ENCODE peak calls at places on chromosome 2, in four cellular contexts. One of them, this sample, is unnamed.

GRCh38 chr2:128422571-128422970 is 103.9 kb upstream of the HS6ST1 start:
- DNase-seq in hepatocyte: no peak
- DNase-seq in WERI-Rb-1: no peak
- DNase-seq in PC-9: peak; percentile 96
- DNase-seq in this sample: peak; percentile 38

GRCh38 chr2:173750332-173750731 is 214.8 kb downstream of the SP3 start:
- DNase-seq in WERI-Rb-1: peak; percentile 26
- DNase-seq in hepatocyte: peak; percentile 17
- DNase-seq in PC-9: no peak
- DNase-seq in this sample: no peak

GRCh38 chr2:714005-714741 is 37.0 kb upstream of the TMEM18 start:
- DNase-seq in PC-9: peak; percentile 40
- DNase-seq in hepatocyte: peak; percentile 81
- DNase-seq in WERI-Rb-1: peak; percentile 86
- DNase-seq in this sample: peak; percentile 36

GRCh38 chr2:139835101-139835500 is 1054.9 kb upstream of the NXPH2 start:
- DNase-seq in hepatocyte: no peak
- DNase-seq in PC-9: no peak
- DNase-seq in WERI-Rb-1: no peak
- DNase-seq in this sample: no peak

GRCh38 chr2:165743442-165743841 is 50.6 kb downstream of the GALNT3 start:
- DNase-seq in hepatocyte: no peak
- DNase-seq in PC-9: no peak
- DNase-seq in WERI-Rb-1: no peak
- DNase-seq in this sample: no peak

GRCh38 chr2:184455616-184456015 is 142.7 kb upstream of the ZNF804A start:
- DNase-seq in PC-9: no peak
- DNase-seq in WERI-Rb-1: no peak
- DNase-seq in hepatocyte: no peak
- DNase-seq in this sample: no peak

GRCh38 chr2:229083606-229084349 is 187.3 kb downstream of the PID1 start:
- DNase-seq in hepatocyte: no peak
- DNase-seq in WERI-Rb-1: no peak
- DNase-seq in PC-9: no peak
- DNase-seq in this sample: no peak

GRCh38 chr2:3343012-3343411 is 34.6 kb downstream of the EIPR1 start:
- DNase-seq in hepatocyte: no peak
- DNase-seq in PC-9: no peak
- DNase-seq in WERI-Rb-1: no peak
- DNase-seq in this sample: no peak

GRCh38 chr2:73250872-73251846 is 17.1 kb downstream of the CCT7 start:
- DNase-seq in hepatocyte: no peak
- DNase-seq in PC-9: peak; percentile 19
- DNase-seq in WERI-Rb-1: no peak
- DNase-seq in this sample: no peak

GRCh38 chr2:47510745-47511144 is 107.8 kb downstream of the MSH2 start:
- DNase-seq in hepatocyte: no peak
- DNase-seq in PC-9: no peak
- DNase-seq in WERI-Rb-1: no peak
- DNase-seq in this sample: no peak

GRCh38 chr2:239249781-239250180 is 151.0 kb downstream of the HDAC4 start:
- DNase-seq in WERI-Rb-1: no peak
- DNase-seq in PC-9: no peak
- DNase-seq in hepatocyte: no peak
- DNase-seq in this sample: no peak
- H3K27ac ChIP-seq in WERI-Rb-1: no peak overlapping the region
- H3K27ac ChIP-seq in PC-9: no peak overlapping the region
- H3K27ac ChIP-seq in hepatocyte: peak overlapping the region; percentile 51
- H3K27ac ChIP-seq in this sample: no peak overlapping the region

GRCh38 chr2:224382973-224383555 is 18.8 kb downstream of the FAM124B start:
- DNase-seq in WERI-Rb-1: no peak
- DNase-seq in hepatocyte: no peak
- DNase-seq in PC-9: no peak
- DNase-seq in this sample: no peak

GRCh38 chr2:224379210-224379609 is 22.7 kb downstream of the FAM124B start:
- DNase-seq in hepatocyte: no peak
- DNase-seq in PC-9: no peak
- DNase-seq in WERI-Rb-1: no peak
- DNase-seq in this sample: no peak

GRCh38 chr2:224381913-224382647 is 19.8 kb downstream of the FAM124B start:
- DNase-seq in WERI-Rb-1: no peak
- DNase-seq in hepatocyte: no peak
- DNase-seq in PC-9: no peak
- DNase-seq in this sample: no peak

GRCh38 chr2:224379986-224380385 is 21.9 kb downstream of the FAM124B start:
- DNase-seq in PC-9: no peak
- DNase-seq in hepatocyte: no peak
- DNase-seq in WERI-Rb-1: no peak
- DNase-seq in this sample: no peak

GRCh38 chr2:224378087-224379085 is 23.5 kb downstream of the FAM124B start:
- DNase-seq in PC-9: no peak
- DNase-seq in WERI-Rb-1: no peak
- DNase-seq in hepatocyte: no peak
- DNase-seq in this sample: no peak
- TF ChIP-seq CTCF in PC-9: peak; percentile 59
- TF ChIP-seq CTCF in WERI-Rb-1: no peak
- TF ChIP-seq CTCF in hepatocyte: no peak
- TF ChIP-seq CTCF in this sample: no peak

GRCh38 chr2:227413371-227413770 is 25.6 kb upstream of the SCYGR1 start:
- DNase-seq in hepatocyte: no peak
- DNase-seq in PC-9: no peak
- DNase-seq in WERI-Rb-1: no peak
- DNase-seq in this sample: no peak

GRCh38 chr2:227414846-227415245 is 27.1 kb upstream of the SCYGR1 start:
- DNase-seq in WERI-Rb-1: no peak
- DNase-seq in PC-9: peak; percentile 92
- DNase-seq in hepatocyte: no peak
- DNase-seq in this sample: peak; percentile 32

GRCh38 chr2:227415538-227416424 is 28.0 kb upstream of the SCYGR1 start:
- DNase-seq in hepatocyte: no peak
- DNase-seq in WERI-Rb-1: no peak
- DNase-seq in PC-9: peak; percentile 68
- DNase-seq in this sample: peak; percentile 74

GRCh38 chr2:227420063-227421052 is 32.6 kb upstream of the SCYGR1 start:
- DNase-seq in hepatocyte: no peak
- DNase-seq in WERI-Rb-1: no peak
- DNase-seq in PC-9: no peak
- DNase-seq in this sample: no peak

DNA sequence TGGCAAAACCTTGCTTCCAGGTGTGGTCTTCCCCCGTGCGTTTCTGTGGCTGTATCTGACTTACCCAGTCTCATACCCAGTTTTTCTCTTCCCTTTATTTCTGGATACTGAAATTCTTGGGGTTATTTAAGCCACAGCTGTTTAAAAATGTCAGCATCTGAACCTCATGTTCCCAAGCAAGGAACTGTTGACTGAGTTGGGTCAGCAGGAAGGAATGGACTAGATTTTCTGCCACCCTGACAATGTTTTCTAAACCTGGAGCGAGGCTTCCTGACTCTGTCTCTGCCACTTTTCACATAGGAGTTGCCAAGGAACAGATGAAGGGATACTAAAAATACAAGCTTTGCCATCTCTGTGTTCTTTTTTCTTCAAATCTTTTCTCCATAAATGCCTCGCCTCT is 28.9 kb upstream of the SCYGR1 start:
- DNase-seq in PC-9: no peak
- DNase-seq in WERI-Rb-1: no peak
- DNase-seq in hepatocyte: no peak
- DNase-seq in this sample: no peak
- H3K27ac ChIP-seq in PC-9: peak overlapping the region; percentile 71
- H3K27ac ChIP-seq in WERI-Rb-1: no peak overlapping the region
- H3K27ac ChIP-seq in hepatocyte: no peak overlapping the region
- H3K27ac ChIP-seq in this sample: no peak overlapping the region

GRCh38 chr2:199463000-199463692 is 5.4 kb upstream of the SATB2 start:
- DNase-seq in hepatocyte: peak; percentile 85
- DNase-seq in PC-9: no peak
- DNase-seq in WERI-Rb-1: peak; percentile 88
- DNase-seq in this sample: peak; percentile 70
- TF ChIP-seq CTCF in hepatocyte: peak; percentile 92
- TF ChIP-seq CTCF in PC-9: peak; percentile 84
- TF ChIP-seq CTCF in WERI-Rb-1: peak; percentile 92
- TF ChIP-seq CTCF in this sample: peak; percentile 88

GRCh38 chr2:159032156-159032555 is 63.7 kb downstream of the TANC1 start:
- DNase-seq in PC-9: no peak
- DNase-seq in WERI-Rb-1: no peak
- DNase-seq in hepatocyte: no peak
- DNase-seq in this sample: no peak
- H3K27ac ChIP-seq in PC-9: peak overlapping the region; percentile 73
- H3K27ac ChIP-seq in WERI-Rb-1: peak overlapping the region; percentile 18
- H3K27ac ChIP-seq in hepatocyte: peak overlapping the region; percentile 69
- H3K27ac ChIP-seq in this sample: no peak overlapping the region